ENCODE peak calls at places on chromosomes 3 and 15, in seven cellular contexts. U is NCI-H1092, B is epithelial cell of prostate, O is substantia nigra, T is neural progenitor cell, W is fibroblast of lung, Z is ACHN. K is an unnamed sample.

GRCh38 chr15:66743703-66744536 is 41.9 kb downstream of the SMAD6 start:
- DNase-seq in U (no peak), B (no peak), O (no peak), T (no peak), W (no peak), Z (no peak), K (no peak)

GRCh38 chr15:69303337-69304175 is 4.8 kb downstream of the PAQR5 start:
- DNase-seq in U (no peak), B (no peak), O (no peak), T (peak), W (peak), Z (peak), K (no peak)

GRCh38 chr3:136929984-136930671 is 27.7 kb upstream of the IL20RB start:
- DNase-seq in U (no peak), B (no peak), O (peak), T (no peak), W (peak), Z (no peak), K (no peak)

GRCh38 chr3:15974647-15975046 is 176.9 kb upstream of the ANKRD28 start:
- DNase-seq in U (no peak), B (no peak), O (no peak), T (peak), W (no peak), Z (no peak), K (no peak)

GRCh38 chr3:10344147-10344943 is 23.4 kb upstream of the SEC13 start:
- DNase-seq in U (peak), B (no peak), O (peak), T (peak), W (peak), Z (peak), K (peak)

GRCh38 chr3:17151598-17152373 is 267.0 kb downstream of the PLCL2 start:
- DNase-seq in U (no peak), B (no peak), O (no peak), T (no peak), W (no peak), Z (no peak), K (no peak)

GRCh38 chr3:51681453-51681852 is 10.4 kb downstream of the TEX264 start:
- DNase-seq in U (no peak), B (peak), O (peak), T (no peak), W (no peak), Z (no peak), K (no peak)

GRCh38 chr3:126512026-126512425 is 5.5 kb downstream of the UROC1 start:
- DNase-seq in U (no peak), B (no peak), O (no peak), T (no peak), W (no peak), Z (no peak), K (no peak)

GRCh38 chr15:85333132-85333831 is 47.1 kb upstream of the AKAP13 start:
- DNase-seq in U (no peak), B (no peak), O (no peak), T (no peak), W (peak), Z (no peak), K (no peak)

GRCh38 chr15:98842192-98842972 is 165.2 kb downstream of the PGPEP1L start:
- DNase-seq in U (no peak), B (no peak), O (no peak), T (no peak), W (no peak), Z (no peak), K (no peak)

GRCh38 chr3:4978259-4978965 is 825 bp upstream of the BHLHE40 start:
- DNase-seq in U (peak), B (peak), O (peak), T (peak), W (peak), Z (peak), K (peak)

K was measured in NCI-H1930.